ENCODE peak calls at places on chromosomes 6 and 20, in five cellular contexts. N is left cardiac atrium, K is Caki2, T is HCT116, S is midbrain. A is an unnamed sample.

GRCh38 chr6:5084787-5085637 is at the start of gene PPP1R3G:
- DNase-seq in S (peak; percentile 44), K (no peak), N (peak; percentile 63), T (no peak), A (peak; percentile 31)

GRCh38 chr6:3500262-3501001 is 43.6 kb upstream of the SLC22A23 start:
- DNase-seq in T (no peak), K (peak; percentile 76), S (no peak), N (no peak), A (no peak)

GRCh38 chr6:38113810-38114577 is 294.5 kb downstream of the ZFAND3 start:
- DNase-seq in T (no peak), K (no peak), N (no peak), S (no peak), A (no peak)

GRCh38 chr20:59744756-59745155 is 140.4 kb downstream of the PHACTR3 start:
- DNase-seq in K (no peak), S (no peak), T (no peak), N (no peak), A (no peak)

GRCh38 chr6:153131037-153131981 is at the start of gene RGS17:
- DNase-seq in K (peak; percentile 60), N (peak; percentile 51), T (no peak), S (peak; percentile 64), A (peak; percentile 14)

GRCh38 chr20:39076958-39077357 is 114.8 kb downstream of the DHX35 start:
- DNase-seq in K (no peak), S (no peak), N (no peak), T (no peak), A (no peak)

GRCh38 chr6:27825025-27825823 is 87.0 kb downstream of the OR2B2 start:
- DNase-seq in K (peak; percentile 42), N (no peak), S (no peak), T (no peak), A (no peak)

GRCh38 chr20:17226410-17227198 is at the start of gene PCSK2:
- DNase-seq in S (peak; percentile 28), K (peak; percentile 85), N (peak; percentile 34), T (no peak), A (no peak)

GRCh38 chr20:63446174-63447024 is 26.1 kb downstream of the KCNQ2 start:
- DNase-seq in N (peak; percentile 51), T (no peak), S (no peak), K (no peak), A (no peak)

GRCh38 chr6:153941768-153942167 is 97.3 kb upstream of the OPRM1 start:
- DNase-seq in N (no peak), K (peak; percentile 22), T (no peak), S (no peak), A (no peak)

GRCh38 chr20:57388953-57389694 is 2.1 kb upstream of the RBM38 start:
- DNase-seq in K (peak; percentile 75), S (peak; percentile 61), T (peak; percentile 26), N (peak; percentile 87), A (peak; percentile 84)

GRCh38 chr6:21594427-21595264 is 1.1 kb downstream of the SOX4 start:
- DNase-seq in T (no peak), S (peak; percentile 67), K (peak; percentile 47), N (peak; percentile 76), A (peak; percentile 61)

GRCh38 chr20:48283470-48284110 is 498.3 kb upstream of the SULF2 start:
- DNase-seq in N (peak; percentile 65), K (peak; percentile 65), S (peak; percentile 86), T (no peak), A (peak; percentile 88)

GRCh38 chr20:45945678-45946148 is 11.2 kb downstream of the PCIF1 start:
- DNase-seq in N (no peak), K (no peak), S (no peak), T (no peak), A (no peak)

GRCh38 chr6:132401120-132401940 is at the start of gene MOXD1:
- DNase-seq in K (peak; percentile 66), T (no peak), S (no peak), N (peak; percentile 47), A (no peak)

GRCh38 chr6:158474961-158475343 is 84.9 kb upstream of the TMEM181 start:
- DNase-seq in K (peak; percentile 41), T (no peak), N (no peak), S (no peak), A (no peak)

GRCh38 chr6:144152334-144152900 is 2.1 kb downstream of the STX11 start:
- DNase-seq in N (no peak), T (no peak), K (no peak), S (no peak), A (no peak)

GRCh38 chr20:12969071-12969669 is 39.6 kb upstream of the SPTLC3 start:
- DNase-seq in S (no peak), T (no peak), N (no peak), K (no peak), A (no peak)

GRCh38 chr6:33592595-33593413 is 12.7 kb upstream of the BAK1 start:
- DNase-seq in T (no peak), N (no peak), K (peak; percentile 91), S (no peak), A (peak; percentile 57)

GRCh38 chr6:154347981-154348380 is 8.6 kb downstream of the IPCEF1 start:
- DNase-seq in S (no peak), N (no peak), T (no peak), K (no peak), A (no peak)

GRCh38 chr20:55354700-55355099 is 650.6 kb downstream of the CBLN4 start:
- DNase-seq in S (no peak), N (no peak), T (no peak), K (no peak), A (no peak)

GRCh38 chr20:53597521-53598120 is 4.0 kb upstream of the ZNF217 start:
- DNase-seq in S (no peak), T (no peak), N (no peak), K (no peak), A (no peak)

GRCh38 chr6:122482750-122483080 is 11.1 kb upstream of the SERINC1 start:
- DNase-seq in T (no peak), S (no peak), N (no peak), K (no peak), A (no peak)

GRCh38 chr20:8860011-8860495 is 208.8 kb upstream of the PLCB4 start:
- DNase-seq in S (no peak), K (peak; percentile 89), T (no peak), N (no peak), A (no peak)

A was measured in SW480.